ENCODE peak calls at places on chromosomes 6 and 20, in five cellular contexts. One of them, this sample, is unnamed.

GRCh38 chr6:11222385-11223277 is 9.8 kb downstream of the NEDD9 start:
- DNase-seq in HCEC 1CT: no peak
- DNase-seq in neural progenitor cell: no peak
- DNase-seq in activated CD8-positive, alpha-beta memory T cell treated with anti-CD3 and anti-CD28 coated beads, Interleukin-2, amount 50 U/mL, for 48 hours: no peak
- DNase-seq in NCI-H460: no peak
- DNase-seq in this sample: no peak

GRCh38 chr6:10205892-10206291 is 209.0 kb downstream of the TFAP2A start:
- DNase-seq in HCEC 1CT: no peak
- DNase-seq in neural progenitor cell: no peak
- DNase-seq in activated CD8-positive, alpha-beta memory T cell treated with anti-CD3 and anti-CD28 coated beads, Interleukin-2, amount 50 U/mL, for 48 hours: no peak
- DNase-seq in NCI-H460: no peak
- DNase-seq in this sample: no peak

GRCh38 chr6:93679836-93680235 is 260.5 kb upstream of the EPHA7 start:
- DNase-seq in HCEC 1CT: no peak
- DNase-seq in neural progenitor cell: no peak
- DNase-seq in activated CD8-positive, alpha-beta memory T cell treated with anti-CD3 and anti-CD28 coated beads, Interleukin-2, amount 50 U/mL, for 48 hours: no peak
- DNase-seq in NCI-H460: no peak
- DNase-seq in this sample: no peak

GRCh38 chr20:20549267-20549612 is 163.2 kb downstream of the RALGAPA2 start:
- DNase-seq in HCEC 1CT: no peak
- DNase-seq in neural progenitor cell: no peak
- DNase-seq in activated CD8-positive, alpha-beta memory T cell treated with anti-CD3 and anti-CD28 coated beads, Interleukin-2, amount 50 U/mL, for 48 hours: no peak
- DNase-seq in NCI-H460: no peak
- DNase-seq in this sample: peak; percentile 88

GRCh38 chr6:33738153-33738552 is 8.6 kb downstream of the IP6K3 start:
- DNase-seq in HCEC 1CT: no peak
- DNase-seq in neural progenitor cell: no peak
- DNase-seq in activated CD8-positive, alpha-beta memory T cell treated with anti-CD3 and anti-CD28 coated beads, Interleukin-2, amount 50 U/mL, for 48 hours: no peak
- DNase-seq in NCI-H460: no peak
- DNase-seq in this sample: no peak

GRCh38 chr6:34888441-34888820 is 589 bp upstream of the TAF11 start:
- DNase-seq in HCEC 1CT: no peak
- DNase-seq in neural progenitor cell: no peak
- DNase-seq in activated CD8-positive, alpha-beta memory T cell treated with anti-CD3 and anti-CD28 coated beads, Interleukin-2, amount 50 U/mL, for 48 hours: no peak
- DNase-seq in NCI-H460: no peak
- DNase-seq in this sample: no peak

GRCh38 chr6:141107562-141108160 is 1025.1 kb upstream of the GJE1 start:
- DNase-seq in HCEC 1CT: peak; percentile 53
- DNase-seq in neural progenitor cell: no peak
- DNase-seq in activated CD8-positive, alpha-beta memory T cell treated with anti-CD3 and anti-CD28 coated beads, Interleukin-2, amount 50 U/mL, for 48 hours: no peak
- DNase-seq in NCI-H460: no peak
- DNase-seq in this sample: no peak

GRCh38 chr20:59662161-59662560 is 57.8 kb downstream of the PHACTR3 start:
- DNase-seq in HCEC 1CT: no peak
- DNase-seq in neural progenitor cell: no peak
- DNase-seq in activated CD8-positive, alpha-beta memory T cell treated with anti-CD3 and anti-CD28 coated beads, Interleukin-2, amount 50 U/mL, for 48 hours: no peak
- DNase-seq in NCI-H460: no peak
- DNase-seq in this sample: no peak

GRCh38 chr6:24686408-24686807 is 19.5 kb downstream of the ACOT13 start:
- DNase-seq in HCEC 1CT: no peak
- DNase-seq in neural progenitor cell: no peak
- DNase-seq in activated CD8-positive, alpha-beta memory T cell treated with anti-CD3 and anti-CD28 coated beads, Interleukin-2, amount 50 U/mL, for 48 hours: no peak
- DNase-seq in NCI-H460: no peak
- DNase-seq in this sample: no peak

GRCh38 chr20:48621256-48622078 is 206.3 kb downstream of the PREX1 start:
- DNase-seq in HCEC 1CT: peak; percentile 25
- DNase-seq in neural progenitor cell: no peak
- DNase-seq in activated CD8-positive, alpha-beta memory T cell treated with anti-CD3 and anti-CD28 coated beads, Interleukin-2, amount 50 U/mL, for 48 hours: no peak
- DNase-seq in NCI-H460: no peak
- DNase-seq in this sample: no peak

GRCh38 chr6:132525866-132526265 is 12.2 kb upstream of the TAAR9 start:
- DNase-seq in HCEC 1CT: no peak
- DNase-seq in neural progenitor cell: peak; percentile 73
- DNase-seq in activated CD8-positive, alpha-beta memory T cell treated with anti-CD3 and anti-CD28 coated beads, Interleukin-2, amount 50 U/mL, for 48 hours: no peak
- DNase-seq in NCI-H460: no peak
- DNase-seq in this sample: peak; percentile 37

GRCh38 chr20:6819599-6819998 is 52.1 kb downstream of the BMP2 start:
- DNase-seq in HCEC 1CT: no peak
- DNase-seq in neural progenitor cell: no peak
- DNase-seq in activated CD8-positive, alpha-beta memory T cell treated with anti-CD3 and anti-CD28 coated beads, Interleukin-2, amount 50 U/mL, for 48 hours: no peak
- DNase-seq in NCI-H460: no peak
- DNase-seq in this sample: peak; percentile 20

GRCh38 chr6:162404926-162405325 is 322.6 kb downstream of the PRKN start:
- DNase-seq in HCEC 1CT: no peak
- DNase-seq in neural progenitor cell: no peak
- DNase-seq in activated CD8-positive, alpha-beta memory T cell treated with anti-CD3 and anti-CD28 coated beads, Interleukin-2, amount 50 U/mL, for 48 hours: no peak
- DNase-seq in NCI-H460: no peak
- DNase-seq in this sample: no peak

GRCh38 chr6:50128420-50129005 is 78.8 kb upstream of the DEFB112 start:
- DNase-seq in HCEC 1CT: peak; percentile 45
- DNase-seq in neural progenitor cell: peak; percentile 20
- DNase-seq in activated CD8-positive, alpha-beta memory T cell treated with anti-CD3 and anti-CD28 coated beads, Interleukin-2, amount 50 U/mL, for 48 hours: no peak
- DNase-seq in NCI-H460: peak; percentile 8
- DNase-seq in this sample: peak; percentile 39

GRCh38 chr20:23111307-23111943 is 25.3 kb upstream of the CD93 start:
- DNase-seq in HCEC 1CT: no peak
- DNase-seq in neural progenitor cell: no peak
- DNase-seq in activated CD8-positive, alpha-beta memory T cell treated with anti-CD3 and anti-CD28 coated beads, Interleukin-2, amount 50 U/mL, for 48 hours: no peak
- DNase-seq in NCI-H460: no peak
- DNase-seq in this sample: no peak

GRCh38 chr6:149990672-149991402 is 27.1 kb downstream of the ULBP1 start:
- DNase-seq in HCEC 1CT: no peak
- DNase-seq in neural progenitor cell: peak; percentile 62
- DNase-seq in activated CD8-positive, alpha-beta memory T cell treated with anti-CD3 and anti-CD28 coated beads, Interleukin-2, amount 50 U/mL, for 48 hours: peak; percentile 64
- DNase-seq in NCI-H460: no peak
- DNase-seq in this sample: no peak

GRCh38 chr20:63498950-63499332 is at the start of gene EEF1A2:
- DNase-seq in HCEC 1CT: no peak
- DNase-seq in neural progenitor cell: peak; percentile 70
- DNase-seq in activated CD8-positive, alpha-beta memory T cell treated with anti-CD3 and anti-CD28 coated beads, Interleukin-2, amount 50 U/mL, for 48 hours: no peak
- DNase-seq in NCI-H460: peak; percentile 21
- DNase-seq in this sample: peak; percentile 72

GRCh38 chr6:34416877-34417371 is 8.9 kb downstream of the RPS10 start:
- DNase-seq in HCEC 1CT: no peak
- DNase-seq in neural progenitor cell: no peak
- DNase-seq in activated CD8-positive, alpha-beta memory T cell treated with anti-CD3 and anti-CD28 coated beads, Interleukin-2, amount 50 U/mL, for 48 hours: no peak
- DNase-seq in NCI-H460: no peak
- DNase-seq in this sample: no peak

GRCh38 chr20:8073024-8073832 is 53.7 kb upstream of the TMX4 start:
- DNase-seq in HCEC 1CT: peak; percentile 90
- DNase-seq in neural progenitor cell: no peak
- DNase-seq in activated CD8-positive, alpha-beta memory T cell treated with anti-CD3 and anti-CD28 coated beads, Interleukin-2, amount 50 U/mL, for 48 hours: no peak
- DNase-seq in NCI-H460: peak; percentile 91
- DNase-seq in this sample: peak; percentile 39

GRCh38 chr6:121319112-121319553 is 15.1 kb downstream of the TBC1D32 start:
- DNase-seq in HCEC 1CT: no peak
- DNase-seq in neural progenitor cell: peak; percentile 43
- DNase-seq in activated CD8-positive, alpha-beta memory T cell treated with anti-CD3 and anti-CD28 coated beads, Interleukin-2, amount 50 U/mL, for 48 hours: no peak
- DNase-seq in NCI-H460: peak; percentile 16
- DNase-seq in this sample: peak; percentile 11

This sample was measured in NCI-H82.